ENCODE peak calls at places on chromosomes 4 and X, in ten cellular contexts. O is A549, B is thoracic aorta, E is lung, U is body of pancreas, H is ovary, M is IMR-90, Q is heart right ventricle, N is aorta, G is upper lobe of right lung. S is an unnamed sample.

GRCh38 chrX:71515039-71515398 is 17.9 kb upstream of the OGT start:
- DNase-seq in U (no peak), N (no peak), M (no peak), H (no peak), B (no peak), G (no peak), O (no peak), Q (peak; percentile 37), E (no peak), S (no peak)

GRCh38 chrX:139831689-139832456 is 101.0 kb downstream of the ATP11C start:
- DNase-seq in Q (no peak), O (peak; percentile 33), B (no peak), N (no peak), G (no peak), H (no peak), U (peak; percentile 15), M (peak; percentile 70), E (no peak), S (no peak)

GRCh38 chr4:59608466-59608865 is 1591.7 kb upstream of the ADGRL3 start:
- DNase-seq in Q (no peak), G (no peak), O (no peak), B (no peak), M (no peak), E (no peak), N (no peak), H (no peak), U (no peak), S (no peak)

GRCh38 chrX:136810493-136810892 is 29.8 kb upstream of the ARHGEF6 start:
- DNase-seq in M (no peak), B (no peak), H (no peak), U (no peak), O (no peak), Q (no peak), G (no peak), E (no peak), N (no peak), S (no peak)

GRCh38 chrX:87078231-87078630 is 439.4 kb upstream of the KLHL4 start:
- DNase-seq in N (no peak), G (no peak), H (no peak), O (no peak), M (no peak), U (no peak), E (no peak), B (no peak), Q (no peak), S (no peak)

GRCh38 chrX:9340619-9341304 is 124.1 kb upstream of the TBL1X start:
- DNase-seq in O (no peak), U (no peak), B (no peak), E (peak; percentile 55), M (peak; percentile 43), Q (peak; percentile 19), N (no peak), G (no peak), H (peak; percentile 33), S (peak; percentile 81)

GRCh38 chr4:26356067-26356466 is 35.3 kb downstream of the RBPJ start:
- DNase-seq in Q (no peak), O (no peak), N (no peak), G (no peak), E (no peak), U (peak; percentile 59), H (no peak), B (no peak), M (peak; percentile 40), S (no peak)

GRCh38 chr4:141858437-141858836 is 222.1 kb downstream of the IL15 start:
- DNase-seq in U (no peak), B (no peak), E (no peak), Q (no peak), G (no peak), M (no peak), H (no peak), N (no peak), O (no peak), S (no peak)

GRCh38 chrX:11113731-11114130 is 2.6 kb downstream of the HCCS start:
- DNase-seq in H (no peak), N (no peak), E (no peak), G (no peak), U (no peak), O (no peak), B (no peak), M (peak; percentile 34), Q (no peak), S (no peak)

GRCh38 chrX:11111038-11111851 is at the start of gene HCCS:
- DNase-seq in M (peak; percentile 79), N (peak; percentile 93), H (peak; percentile 83), B (peak; percentile 32), O (peak; percentile 83), E (peak; percentile 85), U (peak; percentile 85), G (peak; percentile 90), Q (peak; percentile 85), S (peak; percentile 75)

GRCh38 chrX:11108253-11108941 is 2.7 kb upstream of the HCCS start:
- DNase-seq in G (no peak), E (no peak), B (no peak), Q (no peak), U (no peak), N (no peak), O (no peak), M (no peak), H (no peak), S (no peak)

GRCh38 chrX:11111947-11112346 is 815 bp downstream of the HCCS start:
- DNase-seq in M (no peak), G (no peak), B (no peak), O (no peak), E (no peak), U (no peak), H (no peak), N (no peak), Q (no peak), S (no peak)

DNA sequence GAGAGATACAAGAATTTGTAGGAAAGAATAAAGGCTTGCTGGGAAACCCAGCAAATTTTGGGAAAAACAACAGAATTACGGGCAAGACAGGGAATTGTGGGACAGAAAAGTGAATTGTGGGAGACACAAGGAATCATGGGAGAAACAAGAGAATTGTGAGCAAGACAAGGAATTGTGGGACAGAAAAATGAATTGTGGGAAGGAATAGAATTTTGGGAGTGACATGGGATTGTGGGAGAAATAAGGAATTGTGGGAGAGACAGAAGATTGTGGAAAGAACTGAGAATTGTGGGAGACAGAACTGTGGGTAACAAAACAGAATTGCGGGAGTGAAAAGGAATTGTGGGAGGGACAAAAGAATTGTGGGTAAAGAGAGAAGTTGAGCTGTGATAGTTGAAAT is 1.2 kb upstream of the HCCS start:
- DNase-seq in E (no peak), M (no peak), U (no peak), H (no peak), G (no peak), B (no peak), O (no peak), Q (no peak), N (no peak), S (no peak)
- H3K4me3 ChIP-seq in E (no peak overlapping the region), M (no peak overlapping the region), U (no peak overlapping the region), H (no peak overlapping the region), G (no peak overlapping the region), B (no peak overlapping the region), O (peak overlapping the region; percentile 70), Q (no peak overlapping the region), N (no peak overlapping the region), S (no peak overlapping the region)

DNA sequence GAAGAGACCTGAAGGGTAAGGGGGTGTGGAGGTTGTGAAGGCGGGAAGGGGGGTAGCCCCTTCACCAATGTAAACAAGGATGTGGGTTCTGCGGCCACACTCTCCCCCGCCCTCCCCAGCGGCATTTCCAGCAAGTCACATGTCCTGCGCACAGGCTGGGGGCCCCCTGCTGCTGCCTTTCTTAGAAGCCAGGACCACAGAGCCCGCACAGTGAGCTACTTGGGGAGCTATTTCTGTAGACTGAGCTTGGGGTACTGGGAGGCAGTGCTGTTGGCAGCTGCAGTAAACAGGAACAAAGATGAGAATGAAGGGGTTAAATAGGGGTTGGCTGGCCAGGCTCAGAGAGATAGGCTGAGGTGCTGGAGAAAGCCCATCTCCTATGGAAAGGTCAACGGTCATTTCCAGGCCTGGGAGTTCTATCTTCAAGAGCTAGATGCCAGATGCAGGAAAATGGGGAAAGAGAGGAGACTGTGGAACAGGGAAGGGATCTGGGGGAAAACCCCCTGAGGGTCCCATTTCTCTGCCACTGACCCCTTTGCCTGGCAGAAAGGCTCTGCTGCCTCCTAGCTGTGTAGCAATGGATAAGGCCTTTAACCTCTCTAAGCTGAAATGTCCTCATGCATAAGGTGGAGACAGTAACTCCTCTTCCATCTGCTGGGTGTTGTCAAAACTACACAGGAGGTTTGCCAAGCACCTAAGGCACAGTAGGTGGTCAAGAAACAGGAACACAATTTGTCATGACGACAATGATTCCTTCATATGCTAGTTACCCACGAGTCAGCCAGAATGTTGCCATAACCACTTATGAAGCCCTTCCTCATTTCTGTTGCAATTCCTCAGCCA is 18.5 kb upstream of the PIM2 start:
- DNase-seq in E (peak; percentile 68), G (peak; percentile 86), Q (peak; percentile 37), U (peak; percentile 29), H (no peak), M (no peak), O (no peak), N (no peak), B (no peak), S (peak; percentile 92)
- H3K27ac ChIP-seq in E (no peak overlapping the region), G (peak overlapping the region; percentile 79), Q (no peak overlapping the region), U (no peak overlapping the region), H (no peak overlapping the region), M (peak overlapping the region; percentile 41), O (no peak overlapping the region), N (no peak overlapping the region), B (peak overlapping the region; percentile 17), S (peak overlapping the region; percentile 97)

DNA sequence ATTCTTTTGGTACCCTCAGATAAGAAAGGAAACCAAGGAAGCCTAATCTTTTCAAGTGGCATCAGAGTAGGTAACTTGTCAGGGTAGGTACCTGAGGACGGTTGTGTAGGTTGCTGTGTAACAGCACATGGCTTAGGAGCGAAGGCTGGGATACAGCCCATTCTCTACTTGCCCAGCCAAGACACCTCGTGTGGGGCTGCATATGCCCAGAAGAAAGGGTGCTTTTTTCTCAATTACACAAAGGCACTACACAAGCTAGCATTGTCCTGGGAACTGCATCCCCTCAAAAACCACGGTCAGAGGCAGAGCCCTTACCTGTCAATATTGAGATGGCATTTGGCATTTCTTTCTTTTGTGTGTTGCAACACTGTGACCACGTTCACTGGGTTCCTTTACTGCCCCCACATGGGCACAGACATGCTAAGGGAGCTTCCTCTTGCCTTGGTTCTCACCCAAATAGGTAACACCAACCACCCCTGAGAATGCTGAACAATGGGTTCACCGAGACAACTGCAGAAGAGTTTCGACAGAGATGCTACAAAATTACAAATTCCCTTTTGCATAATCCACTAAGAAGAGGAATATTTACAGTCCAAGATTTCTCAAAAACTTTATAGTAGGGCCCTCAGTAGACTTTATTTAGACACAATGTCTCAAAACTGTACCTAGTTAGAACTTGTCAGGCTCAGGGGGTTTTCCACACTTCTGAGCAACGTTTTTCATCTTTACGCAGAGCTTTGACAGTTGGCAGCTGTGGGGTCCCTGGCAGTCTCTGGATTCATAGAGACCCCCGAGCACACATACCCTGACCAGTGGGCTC is 35.8 kb upstream of the TNIP3 start:
- DNase-seq in E (no peak), N (no peak), H (no peak), O (no peak), U (no peak), Q (no peak), M (no peak), G (no peak), B (no peak), S (no peak)
- H3K4me1 ChIP-seq in E (peaks cover 1% of the 10 kb centered on the region), N (no peaks in the 10 kb centered on the region), H (no peaks in the 10 kb centered on the region), O (no peaks in the 10 kb centered on the region), U (no peaks in the 10 kb centered on the region), Q (no peaks in the 10 kb centered on the region), M (no peaks in the 10 kb centered on the region), G (no peaks in the 10 kb centered on the region), B (no peaks in the 10 kb centered on the region), S (peaks cover 7% of the 10 kb centered on the region)

DNA sequence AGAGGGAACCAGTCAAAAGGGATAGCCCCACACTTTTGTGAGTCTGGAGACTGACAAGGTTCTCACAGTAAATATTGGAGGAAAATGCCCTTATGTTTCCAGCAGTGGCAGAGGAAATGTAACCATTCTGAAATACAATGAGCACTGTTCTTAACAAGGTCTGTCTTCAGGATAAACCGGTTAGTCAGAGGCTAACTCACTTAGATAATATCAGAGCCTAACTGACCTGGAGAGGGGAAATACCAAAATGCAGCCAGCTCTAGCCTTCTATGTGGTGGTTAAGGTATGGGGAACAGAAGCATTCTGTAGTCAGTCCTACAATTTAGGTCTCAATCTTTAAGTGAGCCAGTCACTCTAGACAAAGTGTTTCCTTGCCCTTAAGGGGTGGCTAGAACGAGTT is 70.8 kb downstream of the TBCK start:
- DNase-seq in M (peak; percentile 1), E (no peak), N (no peak), B (no peak), O (no peak), H (no peak), U (no peak), G (no peak), Q (no peak), S (no peak)
- H3K4me3 ChIP-seq in M (no peak overlapping the region), E (no peak overlapping the region), N (no peak overlapping the region), B (no peak overlapping the region), O (no peak overlapping the region), H (no peak overlapping the region), U (no peak overlapping the region), G (no peak overlapping the region), Q (no peak overlapping the region), S (no peak overlapping the region)

S was measured in naive thymus-derived CD4-positive, alpha-beta T cell.